ENCODE peak calls at places on chromosome X, in seven cellular contexts. W, Q, J, I, U, M and A are unnamed samples.

GRCh38 chrX:124433186-124433585 is 86.8 kb downstream of the SH2D1A start:
- DNase-seq in U (no peak), W (no peak), Q (no peak), J (no peak), I (no peak), M (no peak), A (no peak)

GRCh38 chrX:17376381-17377046 is 1.5 kb downstream of the NHS start:
- DNase-seq in U (peak), M (no peak), I (peak), Q (peak), J (no peak), W (no peak), A (peak)

GRCh38 chrX:11239230-11239629 is 54.0 kb upstream of the AMELX start:
- DNase-seq in U (peak), J (no peak), I (no peak), M (no peak), W (peak), Q (peak), A (peak)

GRCh38 chrX:54794795-54795194 is 3.3 kb downstream of the ITIH6 start:
- DNase-seq in U (no peak), I (no peak), J (no peak), W (no peak), M (no peak), Q (no peak), A (no peak)

GRCh38 chrX:148067285-148067684 is 86.1 kb downstream of the FMR1NB start:
- DNase-seq in W (no peak), I (no peak), U (no peak), M (no peak), J (no peak), Q (no peak), A (no peak)

GRCh38 chrX:154046262-154046771 is 26.6 kb upstream of the IRAK1 start:
- DNase-seq in U (peak), J (no peak), M (peak), W (peak), Q (no peak), I (no peak), A (peak)

GRCh38 chrX:34404386-34405070 is 252.6 kb downstream of the TMEM47 start:
- DNase-seq in J (no peak), M (no peak), I (no peak), U (no peak), Q (no peak), W (no peak), A (no peak)

GRCh38 chrX:9905288-9905687 is 61.9 kb upstream of the CLDN34 start:
- DNase-seq in I (no peak), U (peak), J (no peak), Q (no peak), W (peak), M (peak), A (peak)

GRCh38 chrX:10381218-10381617 is 224.4 kb downstream of the CLCN4 start:
- DNase-seq in Q (peak), I (no peak), U (peak), W (no peak), J (no peak), M (no peak), A (no peak)

GRCh38 chrX:97389761-97390192 is 506.1 kb downstream of the RPA4 start:
- DNase-seq in J (peak), I (no peak), W (peak), U (peak), Q (peak), M (peak), A (peak)

GRCh38 chrX:13283968-13284914 is 35.6 kb downstream of the ATXN3L start:
- DNase-seq in Q (peak), J (no peak), W (peak), M (peak), U (peak), I (no peak), A (peak)

GRCh38 chrX:16160729-16161128 is 6.6 kb upstream of the MAGEB17 start:
- DNase-seq in Q (peak), I (no peak), U (peak), J (peak), W (peak), M (peak), A (peak)

GRCh38 chrX:147875866-147876596 is 35.7 kb upstream of the FMR1 start:
- DNase-seq in M (no peak), Q (no peak), U (no peak), J (no peak), I (no peak), W (no peak), A (no peak)

GRCh38 chrX:33357606-33358005 is 146.3 kb upstream of the DMD start:
- DNase-seq in U (no peak), Q (no peak), J (no peak), W (no peak), M (no peak), I (no peak), A (no peak)

GRCh38 chrX:54178100-54178940 is 4.7 kb downstream of the FAM120C start:
- DNase-seq in J (no peak), Q (peak), W (peak), U (peak), M (peak), I (no peak), A (peak)

GRCh38 chrX:72634321-72634720 is 61.7 kb upstream of the HDAC8 start:
- DNase-seq in U (no peak), I (no peak), Q (peak), W (no peak), M (peak), J (no peak), A (no peak)

GRCh38 chrX:22037911-22038537 is 5.9 kb downstream of the PHEX start:
- DNase-seq in J (no peak), I (no peak), Q (no peak), M (no peak), W (no peak), U (no peak), A (no peak)

GRCh38 chrX:10121787-10122186 is 35.0 kb upstream of the CLCN4 start:
- DNase-seq in U (no peak), Q (no peak), M (no peak), I (no peak), J (no peak), W (no peak), A (no peak)

GRCh38 chrX:140817943-140818342 is 108.4 kb downstream of the LINC00632 start:
- DNase-seq in Q (peak), M (peak), I (no peak), W (peak), J (no peak), U (peak), A (peak)

GRCh38 chrX:50747471-50747900 is 66.5 kb downstream of the SHROOM4 start:
- DNase-seq in M (peak), U (peak), Q (peak), W (peak), I (peak), J (no peak), A (peak)

GRCh38 chrX:15215366-15215765 is 54.5 kb downstream of the ASB9 start:
- DNase-seq in W (no peak), I (no peak), Q (no peak), U (no peak), M (no peak), J (no peak), A (no peak)

GRCh38 chrX:121863976-121864375 is 816.6 kb downstream of the GLUD2 start:
- DNase-seq in Q (no peak), W (no peak), J (no peak), I (no peak), M (no peak), U (no peak), A (no peak)

GRCh38 chrX:70452143-70452733 is 7.6 kb downstream of the DLG3 start:
- DNase-seq in Q (peak), I (no peak), J (peak), W (peak), M (peak), U (peak), A (peak)

GRCh38 chrX:148600131-148600530 is 99.7 kb downstream of the AFF2 start:
- DNase-seq in Q (no peak), I (no peak), U (no peak), M (no peak), J (no peak), W (no peak), A (no peak)

GRCh38 chrX:11444052-11444451 is 150.8 kb downstream of the AMELX start:
- DNase-seq in J (no peak), M (no peak), W (no peak), I (no peak), U (no peak), Q (no peak), A (no peak)

GRCh38 chrX:133307637-133308485 is 89.7 kb upstream of the TFDP3 start:
- DNase-seq in J (no peak), M (no peak), W (no peak), Q (no peak), U (no peak), I (peak), A (no peak)

GRCh38 chrX:69305333-69306062 is 140.2 kb upstream of the PJA1 start:
- DNase-seq in J (no peak), Q (no peak), M (no peak), U (no peak), I (peak), W (no peak), A (no peak)

GRCh38 chrX:123860983-123861382 is 1.1 kb downstream of the XIAP start:
- DNase-seq in U (no peak), Q (peak), M (peak), I (no peak), W (peak), J (no peak), A (peak)

GRCh38 chrX:150542846-150543229 is 25.6 kb upstream of the MTM1 start:
- DNase-seq in M (no peak), Q (no peak), J (no peak), W (no peak), U (no peak), I (no peak), A (no peak)

GRCh38 chrX:138710311-138710791 is 1.2 kb downstream of the FGF13 start:
- DNase-seq in I (peak), Q (no peak), M (no peak), J (no peak), U (no peak), W (no peak), A (no peak)

GRCh38 chrX:138709886-138710285 is 1.6 kb downstream of the FGF13 start:
- DNase-seq in M (no peak), W (no peak), J (no peak), I (peak), U (peak), Q (no peak), A (no peak)

GRCh38 chrX:138708268-138708667 is 3.2 kb downstream of the FGF13 start:
- DNase-seq in M (no peak), W (no peak), J (no peak), I (no peak), Q (no peak), U (peak), A (no peak)

GRCh38 chrX:138710866-138711331 is 618 bp downstream of the FGF13 start:
- DNase-seq in U (peak), W (no peak), J (no peak), I (peak), M (no peak), Q (no peak), A (no peak)

GRCh38 chrX:138711399-138712347 is at the start of gene FGF13:
- DNase-seq in J (no peak), M (no peak), I (peak), U (peak), W (no peak), Q (peak), A (no peak)
- H3K4me3 ChIP-seq in J (no peak), M (no peak), I (peak), U (no peak), W (no peak), Q (peak), A (peak)

GRCh38 chrX:48576108-48576507 is 1.8 kb downstream of the RBM3 start:
- DNase-seq in J (no peak), Q (no peak), W (no peak), I (no peak), U (no peak), M (no peak), A (no peak)

GRCh38 chrX:48574270-48575266 is at the start of gene RBM3:
- DNase-seq in M (peak), Q (peak), U (peak), I (peak), W (peak), J (peak), A (peak)

GRCh38 chrX:48578661-48579128 is 4.4 kb downstream of the RBM3 start:
- DNase-seq in Q (no peak), I (no peak), U (no peak), W (no peak), J (no peak), M (no peak), A (no peak)

GRCh38 chrX:48573690-48574269 is 504 bp upstream of the RBM3 start:
- DNase-seq in Q (no peak), W (no peak), M (peak), I (peak), J (no peak), U (no peak), A (no peak)

DNA sequence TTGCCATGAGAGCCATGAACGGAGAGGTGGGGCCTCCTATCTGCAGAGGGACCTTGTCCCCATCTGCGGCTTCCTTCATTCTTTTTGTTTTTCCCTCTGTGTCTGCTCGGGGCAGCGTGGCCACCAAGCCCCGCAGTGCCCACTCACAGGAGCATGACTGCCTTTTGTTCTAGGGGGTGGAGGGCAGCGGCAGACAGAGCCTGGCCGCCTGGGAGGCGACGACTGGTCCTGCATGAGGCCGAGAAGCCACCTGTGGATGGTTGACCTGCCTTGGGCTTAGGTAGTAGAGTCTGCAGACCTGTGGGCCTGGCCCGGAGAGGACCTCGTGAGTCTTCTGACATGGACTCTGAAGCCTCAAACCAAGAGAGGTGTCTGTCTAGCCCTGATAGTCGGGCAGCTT is 1.4 kb downstream of the RBM3 start:
- DNase-seq in U (no peak), I (no peak), W (no peak), Q (no peak), M (no peak), J (no peak), A (no peak)
- H3K9ac ChIP-seq in U (peak), I (no peak), W (peak), Q (peak), M (peak), J (peak), A (peak)

GRCh38 chrX:41338422-41338821 is 4.5 kb downstream of the DDX3X start:
- DNase-seq in W (no peak), J (no peak), I (no peak), Q (peak), U (no peak), M (no peak), A (peak)
- H3K4me3 ChIP-seq in W (no peak), J (no peak), I (no peak), Q (peak), U (peak), M (no peak), A (peak)

DNA sequence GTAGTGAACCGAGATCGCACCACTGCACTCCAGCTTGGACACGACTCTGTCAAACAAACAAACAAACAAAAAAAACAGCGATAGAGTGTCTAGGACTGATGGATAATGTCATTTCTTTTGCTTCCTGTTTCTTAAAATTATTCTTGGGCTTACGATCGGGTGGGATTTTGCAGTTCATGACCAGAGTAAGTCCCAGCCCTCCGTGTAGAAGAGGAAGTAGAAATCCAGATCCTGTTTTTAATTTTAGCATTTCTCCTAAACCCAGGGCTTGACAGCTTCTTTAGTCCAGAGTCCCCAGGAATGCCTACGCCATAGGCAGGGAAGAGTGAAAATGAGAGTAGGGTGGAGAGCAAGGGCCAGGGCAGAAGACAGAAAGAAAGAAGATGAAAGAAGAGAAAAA is 94.3 kb downstream of the HPRT1 start:
- DNase-seq in W (no peak), U (no peak), Q (no peak), M (no peak), I (no peak), J (no peak), A (no peak)
- H3K9ac ChIP-seq in W (no peak), U (no peak), Q (no peak), M (no peak), I (no peak), J (no peak), A (no peak)

GRCh38 chrX:131399692-131400428 is 110.8 kb upstream of the IGSF1 start:
- DNase-seq in W (no peak), J (no peak), M (no peak), Q (no peak), U (no peak), I (no peak), A (no peak)
- H3K4me3 ChIP-seq in W (no peak), J (no peak), M (no peak), Q (no peak), U (no peak), I (no peak), A (no peak)

DNA sequence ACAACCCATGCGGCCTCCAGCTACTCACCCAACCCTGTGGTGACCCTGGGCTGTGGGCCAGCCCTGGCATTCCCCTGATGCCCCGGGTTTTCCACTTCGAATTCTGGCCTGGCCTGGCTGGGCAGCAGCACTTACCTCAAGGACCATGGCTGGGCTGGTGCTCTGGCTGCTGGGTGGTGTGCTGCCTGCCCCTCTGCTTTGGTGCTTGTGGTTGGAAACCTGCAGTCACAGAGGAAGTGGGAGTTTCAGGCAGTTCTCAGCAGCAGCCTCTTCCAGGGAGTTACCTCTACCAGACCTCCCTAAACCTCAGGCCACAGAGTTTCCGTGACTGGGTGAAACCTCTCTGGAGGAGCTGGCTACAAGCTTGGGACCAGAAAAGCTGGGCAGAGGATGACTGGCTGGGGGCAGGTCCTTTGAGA is at the start of gene CXCR3:
- DNase-seq in U (peak), J (no peak), M (no peak), Q (no peak), W (no peak), I (no peak), A (no peak)
- H3K9ac ChIP-seq in U (no peak), J (no peak), M (no peak), Q (no peak), W (no peak), I (no peak), A (no peak)

GRCh38 chrX:43881410-43882293 is 598 bp downstream of the MAOB start:
- DNase-seq in U (no peak), M (no peak), J (no peak), Q (no peak), W (no peak), I (no peak), A (no peak)
- H3K4me3 ChIP-seq in U (peak), M (no peak), J (peak), Q (no peak), W (no peak), I (peak), A (peak)